ENCODE peak calls at places on chromosomes 2 and 18, in four cellular contexts. I, C, J and Z are unnamed samples.

GRCh38 chr18:56065101-56065500 is 477.1 kb upstream of the TCF4 start:
- DNase-seq in I (no peak), C (no peak), J (no peak), Z (no peak)

GRCh38 chr2:6877402-6878305 is at the start of gene RSAD2:
- DNase-seq in I (peak), C (no peak), J (no peak), Z (no peak)

GRCh38 chr2:60339286-60339685 is 214.2 kb downstream of the BCL11A start:
- DNase-seq in I (no peak), C (no peak), J (no peak), Z (no peak)

GRCh38 chr18:60391571-60392226 is 19.1 kb upstream of the MC4R start:
- DNase-seq in I (no peak), C (no peak), J (no peak), Z (no peak)

GRCh38 chr2:63189026-63189425 is 138.4 kb downstream of the OTX1 start:
- DNase-seq in I (peak), C (peak), J (peak), Z (no peak)

GRCh38 chr2:152174574-152174973 is 989 bp downstream of the STAM2 start:
- DNase-seq in I (no peak), C (no peak), J (no peak), Z (no peak)

GRCh38 chr2:164847966-164848365 is 6.3 kb upstream of the COBLL1 start:
- DNase-seq in I (no peak), C (no peak), J (no peak), Z (peak)

GRCh38 chr2:113705982-113706523 is 50.4 kb downstream of the SLC35F5 start:
- DNase-seq in I (no peak), C (no peak), J (no peak), Z (no peak)

GRCh38 chr2:65729246-65729645 is 296.8 kb upstream of the SPRED2 start:
- DNase-seq in I (no peak), C (no peak), J (no peak), Z (no peak)

GRCh38 chr2:65730186-65730585 is 297.8 kb upstream of the SPRED2 start:
- DNase-seq in I (no peak), C (no peak), J (no peak), Z (no peak)

GRCh38 chr2:65728477-65729180 is 296.2 kb upstream of the SPRED2 start:
- DNase-seq in I (no peak), C (no peak), J (peak), Z (no peak)

GRCh38 chr2:65731476-65731875 is 299.1 kb upstream of the SPRED2 start:
- DNase-seq in I (no peak), C (no peak), J (no peak), Z (no peak)
- TF ChIP-seq POLR2AphosphoS5 in I (no peak), C (no peak), J (no peak), Z (no peak)

DNA sequence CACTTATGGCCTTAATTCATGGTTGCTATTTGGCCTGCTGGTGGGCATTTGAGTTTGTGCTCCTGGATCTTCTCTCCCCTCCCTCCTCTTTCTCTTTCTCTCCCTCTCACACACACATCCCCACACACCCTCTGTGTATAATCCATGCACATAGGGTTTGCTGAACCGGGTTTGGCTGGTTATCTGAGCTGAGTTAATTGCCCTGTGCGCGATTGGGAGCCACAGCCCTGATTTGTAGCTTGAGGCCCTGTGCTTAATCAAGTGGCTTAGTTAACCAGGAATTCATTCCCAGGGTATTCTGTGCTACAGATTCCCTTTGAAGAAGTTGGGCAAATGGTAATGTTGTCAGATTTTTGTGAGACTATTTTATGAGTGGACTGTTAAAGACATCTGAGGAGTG is 6.2 kb downstream of the PARD3B start:
- DNase-seq in I (no peak), C (no peak), J (no peak), Z (no peak)
- H3K4me3 ChIP-seq in I (no peak), C (no peak), J (no peak), Z (no peak)

GRCh38 chr2:199310654-199311275 is 147.0 kb downstream of the SATB2 start:
- DNase-seq in I (no peak), C (no peak), J (no peak), Z (no peak)
- TF ChIP-seq POLR2AphosphoS5 in I (no peak), C (no peak), J (no peak), Z (no peak)

DNA sequence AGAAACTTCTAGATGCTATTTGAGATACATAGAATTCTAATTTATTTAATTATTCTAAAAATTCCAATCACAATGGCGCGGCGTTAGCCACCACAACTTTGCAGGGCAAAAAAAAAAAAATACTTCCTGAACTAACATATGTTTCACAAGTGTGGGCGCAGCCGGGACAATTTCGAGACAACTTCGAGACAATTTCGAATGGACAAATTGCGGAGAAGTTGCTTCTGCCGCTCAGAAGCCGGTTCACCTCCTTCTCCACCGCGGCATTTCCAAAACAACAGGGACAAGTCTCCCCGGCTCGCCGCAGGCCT is 843 bp downstream of the PAX3 start:
- DNase-seq in I (no peak), C (no peak), J (no peak), Z (no peak)
- H3K4me3 ChIP-seq in I (no peak), C (peak), J (no peak), Z (peak)

GRCh38 chr2:118752762-118753429 is 94.6 kb downstream of the EN1 start:
- DNase-seq in I (no peak), C (no peak), J (no peak), Z (no peak)

GRCh38 chr2:118750959-118751565 is 96.4 kb downstream of the EN1 start:
- DNase-seq in I (no peak), C (no peak), J (no peak), Z (no peak)

GRCh38 chr2:118755362-118755761 is 92.1 kb downstream of the EN1 start:
- DNase-seq in I (no peak), C (no peak), J (no peak), Z (no peak)
- TF ChIP-seq POLR2AphosphoS5 in I (no peak), C (no peak), J (no peak), Z (no peak)

DNA sequence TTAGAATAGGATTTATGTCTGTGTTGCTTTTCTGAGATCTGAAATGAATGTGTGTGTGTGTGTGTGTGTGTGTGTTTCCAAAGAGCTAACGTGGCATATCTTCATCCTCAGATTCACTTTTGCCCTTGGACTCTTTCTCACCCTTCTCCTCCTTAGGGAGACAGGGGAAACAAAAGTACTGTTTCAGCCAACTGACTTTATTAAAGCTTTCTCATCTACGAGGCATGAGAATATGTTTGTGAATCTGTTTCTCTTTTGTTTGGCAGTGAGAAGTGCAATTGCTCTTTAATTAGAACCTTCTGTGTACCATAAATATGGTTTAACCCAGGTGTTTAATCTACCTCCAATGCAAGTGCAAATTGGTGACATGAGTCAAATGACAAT is 186.5 kb upstream of the COL3A1 start:
- DNase-seq in I (no peak), C (no peak), J (peak), Z (no peak)
- H3K4me3 ChIP-seq in I (no peak), C (no peak), J (peak), Z (peak)

GRCh38 chr2:27123302-27124150 is at the start of gene ABHD1:
- DNase-seq in I (peak), C (peak), J (no peak), Z (no peak)
- TF ChIP-seq POLR2AphosphoS5 in I (peak), C (no peak), J (no peak), Z (no peak)

DNA sequence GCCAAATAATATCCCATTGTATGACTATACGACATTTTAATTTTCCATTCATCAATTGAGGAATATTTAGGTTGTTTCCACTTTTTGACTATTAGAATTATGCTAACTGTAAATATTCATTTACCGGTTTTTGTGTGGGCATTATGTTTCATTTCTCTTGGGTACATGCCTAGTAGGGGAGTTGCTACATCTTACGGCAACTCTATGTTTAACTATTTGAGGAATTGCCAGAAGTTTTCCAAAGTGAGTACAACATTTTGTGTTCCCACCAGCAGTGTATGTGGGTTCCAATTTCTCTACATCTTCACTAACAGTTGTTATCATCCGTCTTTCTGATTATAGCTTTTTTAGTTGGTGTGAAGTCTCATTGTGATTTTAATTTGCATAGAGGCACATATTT is 1.6 kb upstream of the KDSR start:
- DNase-seq in I (no peak), C (no peak), J (no peak), Z (no peak)
- H3K4me3 ChIP-seq in I (no peak), C (no peak), J (peak), Z (no peak)

GRCh38 chr2:24926602-24927252 is 6.7 kb upstream of the ADCY3 start:
- DNase-seq in I (no peak), C (peak), J (no peak), Z (peak)
- TF ChIP-seq POLR2AphosphoS5 in I (no peak), C (no peak), J (no peak), Z (no peak)

GRCh38 chr2:160208662-160209229 is 8.7 kb upstream of the ITGB6 start:
- DNase-seq in I (no peak), C (no peak), J (no peak), Z (no peak)
- H3K4me3 ChIP-seq in I (no peak), C (no peak), J (peak), Z (no peak)